ENCODE peak calls at places on chromosomes 13 and 19, in four cellular contexts. One of them, this sample, is unnamed.

GRCh38 chr19:35224681-35225604 is 3.6 kb downstream of the FAM187B start:
- DNase-seq in sigmoid colon: no peak
- DNase-seq in epithelial cell of proximal tubule: no peak
- DNase-seq in ovary: no peak
- DNase-seq in this sample: no peak

GRCh38 chr19:44582581-44583265 is 30.6 kb upstream of the IGSF23 start:
- DNase-seq in ovary: no peak
- DNase-seq in sigmoid colon: no peak
- DNase-seq in epithelial cell of proximal tubule: no peak
- DNase-seq in this sample: no peak

GRCh38 chr13:99894835-99895427 is 76.6 kb downstream of the ZIC5 start:
- DNase-seq in sigmoid colon: no peak
- DNase-seq in ovary: no peak
- DNase-seq in epithelial cell of proximal tubule: no peak
- DNase-seq in this sample: no peak

GRCh38 chr19:17332677-17333581 is 1.7 kb downstream of the ANO8 start:
- DNase-seq in epithelial cell of proximal tubule: no peak
- DNase-seq in ovary: no peak
- DNase-seq in sigmoid colon: no peak
- DNase-seq in this sample: no peak

GRCh38 chr19:29170554-29170953 is 42.4 kb downstream of the UQCRFS1 start:
- DNase-seq in ovary: no peak
- DNase-seq in epithelial cell of proximal tubule: no peak
- DNase-seq in sigmoid colon: no peak
- DNase-seq in this sample: no peak

GRCh38 chr13:114226088-114226487 is 8.6 kb upstream of the CDC16 start:
- DNase-seq in epithelial cell of proximal tubule: no peak
- DNase-seq in ovary: no peak
- DNase-seq in sigmoid colon: no peak
- DNase-seq in this sample: no peak

GRCh38 chr13:113493315-113493951 is 2.9 kb upstream of the DCUN1D2 start:
- DNase-seq in epithelial cell of proximal tubule: peak
- DNase-seq in ovary: no peak
- DNase-seq in sigmoid colon: no peak
- DNase-seq in this sample: peak

GRCh38 chr13:61183670-61184069 is 232.0 kb downstream of the PCDH20 start:
- DNase-seq in epithelial cell of proximal tubule: no peak
- DNase-seq in ovary: no peak
- DNase-seq in sigmoid colon: no peak
- DNase-seq in this sample: no peak

GRCh38 chr19:51664131-51664530 is 17.5 kb upstream of the SIGLEC14 start:
- DNase-seq in epithelial cell of proximal tubule: no peak
- DNase-seq in ovary: no peak
- DNase-seq in sigmoid colon: no peak
- DNase-seq in this sample: no peak

GRCh38 chr19:53659292-53659691 is 27.5 kb downstream of the DPRX start:
- DNase-seq in ovary: no peak
- DNase-seq in epithelial cell of proximal tubule: no peak
- DNase-seq in sigmoid colon: no peak
- DNase-seq in this sample: no peak

GRCh38 chr13:112828082-112828699 is 138.4 kb downstream of the ATP11A start:
- DNase-seq in ovary: no peak
- DNase-seq in sigmoid colon: no peak
- DNase-seq in epithelial cell of proximal tubule: no peak
- DNase-seq in this sample: no peak

GRCh38 chr13:39803156-39803555 is 147.7 kb downstream of the COG6 start:
- DNase-seq in sigmoid colon: no peak
- DNase-seq in epithelial cell of proximal tubule: no peak
- DNase-seq in ovary: no peak
- DNase-seq in this sample: no peak

GRCh38 chr19:51771369-51771768 is 10.4 kb downstream of the FPR2 start:
- DNase-seq in ovary: peak
- DNase-seq in epithelial cell of proximal tubule: no peak
- DNase-seq in sigmoid colon: no peak
- DNase-seq in this sample: no peak

GRCh38 chr13:40346592-40346991 is 319.8 kb downstream of the FOXO1 start:
- DNase-seq in ovary: no peak
- DNase-seq in epithelial cell of proximal tubule: no peak
- DNase-seq in sigmoid colon: no peak
- DNase-seq in this sample: no peak

GRCh38 chr13:51342706-51343105 is 3.2 kb downstream of the SERPINE3 start:
- DNase-seq in sigmoid colon: no peak
- DNase-seq in epithelial cell of proximal tubule: no peak
- DNase-seq in ovary: no peak
- DNase-seq in this sample: peak

GRCh38 chr13:67650471-67650870 is 420.3 kb upstream of the PCDH9 start:
- DNase-seq in sigmoid colon: no peak
- DNase-seq in epithelial cell of proximal tubule: no peak
- DNase-seq in ovary: no peak
- DNase-seq in this sample: no peak

GRCh38 chr13:99774644-99775043 is 196.9 kb downstream of the ZIC5 start:
- DNase-seq in epithelial cell of proximal tubule: no peak
- DNase-seq in ovary: no peak
- DNase-seq in sigmoid colon: no peak
- DNase-seq in this sample: no peak

GRCh38 chr13:88086577-88086976 is 415.4 kb downstream of the SLITRK5 start:
- DNase-seq in ovary: no peak
- DNase-seq in sigmoid colon: no peak
- DNase-seq in epithelial cell of proximal tubule: no peak
- DNase-seq in this sample: no peak

GRCh38 chr13:33690321-33690720 is 127.6 kb upstream of the RFC3 start:
- DNase-seq in epithelial cell of proximal tubule: no peak
- DNase-seq in ovary: no peak
- DNase-seq in sigmoid colon: no peak
- DNase-seq in this sample: no peak

GRCh38 chr13:73985789-73986188 is 148.4 kb downstream of the KLF12 start:
- DNase-seq in sigmoid colon: no peak
- DNase-seq in epithelial cell of proximal tubule: no peak
- DNase-seq in ovary: no peak
- DNase-seq in this sample: no peak

GRCh38 chr13:73914119-73914518 is 220.1 kb downstream of the KLF12 start:
- DNase-seq in sigmoid colon: no peak
- DNase-seq in ovary: no peak
- DNase-seq in epithelial cell of proximal tubule: no peak
- DNase-seq in this sample: no peak

GRCh38 chr13:83943530-83944279 is 61.4 kb upstream of the SLITRK1 start:
- DNase-seq in ovary: no peak
- DNase-seq in sigmoid colon: no peak
- DNase-seq in epithelial cell of proximal tubule: no peak
- DNase-seq in this sample: no peak

GRCh38 chr13:81048026-81048461 is 707.1 kb upstream of the SPRY2 start:
- DNase-seq in sigmoid colon: no peak
- DNase-seq in ovary: no peak
- DNase-seq in epithelial cell of proximal tubule: no peak
- DNase-seq in this sample: no peak

GRCh38 chr13:50375792-50376191 is 360.5 kb downstream of the KCNRG start:
- DNase-seq in ovary: no peak
- DNase-seq in epithelial cell of proximal tubule: peak
- DNase-seq in sigmoid colon: no peak
- DNase-seq in this sample: peak

GRCh38 chr13:74145249-74145970 is 11.2 kb upstream of the KLF12 start:
- DNase-seq in sigmoid colon: no peak
- DNase-seq in epithelial cell of proximal tubule: no peak
- DNase-seq in ovary: no peak
- DNase-seq in this sample: no peak

GRCh38 chr19:41353466-41354342 is at the start of gene TGFB1:
- DNase-seq in sigmoid colon: peak
- DNase-seq in ovary: peak
- DNase-seq in epithelial cell of proximal tubule: no peak
- DNase-seq in this sample: no peak

GRCh38 chr19:6041071-6041470 is 63.1 kb upstream of the RANBP3 start:
- DNase-seq in sigmoid colon: no peak
- DNase-seq in epithelial cell of proximal tubule: no peak
- DNase-seq in ovary: no peak
- DNase-seq in this sample: no peak

GRCh38 chr13:82878536-82878935 is 1003.7 kb downstream of the SLITRK1 start:
- DNase-seq in epithelial cell of proximal tubule: peak
- DNase-seq in sigmoid colon: no peak
- DNase-seq in ovary: no peak
- DNase-seq in this sample: no peak

GRCh38 chr13:113297370-113297871 is 382 bp downstream of the LAMP1 start:
- DNase-seq in epithelial cell of proximal tubule: no peak
- DNase-seq in ovary: peak
- DNase-seq in sigmoid colon: peak
- DNase-seq in this sample: no peak

GRCh38 chr19:8366961-8367326 is 3.0 kb downstream of the ANGPTL4 start:
- DNase-seq in ovary: peak
- DNase-seq in epithelial cell of proximal tubule: no peak
- DNase-seq in sigmoid colon: peak
- DNase-seq in this sample: no peak

GRCh38 chr13:21458816-21459701 is at the start of gene ZDHHC20:
- DNase-seq in epithelial cell of proximal tubule: no peak
- DNase-seq in sigmoid colon: peak
- DNase-seq in ovary: peak
- DNase-seq in this sample: no peak

GRCh38 chr13:111662895-111663294 is 342.5 kb downstream of the TEX29 start:
- DNase-seq in epithelial cell of proximal tubule: no peak
- DNase-seq in ovary: no peak
- DNase-seq in sigmoid colon: no peak
- DNase-seq in this sample: no peak

GRCh38 chr19:3683866-3684816 is 16.1 kb downstream of the PIP5K1C start:
- DNase-seq in sigmoid colon: no peak
- DNase-seq in epithelial cell of proximal tubule: no peak
- DNase-seq in ovary: no peak
- DNase-seq in this sample: no peak

GRCh38 chr13:44158055-44158655 is 215.5 kb upstream of the SERP2 start:
- DNase-seq in ovary: no peak
- DNase-seq in sigmoid colon: no peak
- DNase-seq in epithelial cell of proximal tubule: no peak
- DNase-seq in this sample: no peak

GRCh38 chr13:44155422-44156293 is 218.0 kb upstream of the SERP2 start:
- DNase-seq in ovary: peak
- DNase-seq in epithelial cell of proximal tubule: no peak
- DNase-seq in sigmoid colon: peak
- DNase-seq in this sample: no peak

GRCh38 chr13:44158741-44159632 is 214.6 kb upstream of the SERP2 start:
- DNase-seq in ovary: no peak
- DNase-seq in sigmoid colon: no peak
- DNase-seq in epithelial cell of proximal tubule: no peak
- DNase-seq in this sample: no peak

GRCh38 chr13:44157614-44158013 is 216.0 kb upstream of the SERP2 start:
- DNase-seq in epithelial cell of proximal tubule: no peak
- DNase-seq in ovary: no peak
- DNase-seq in sigmoid colon: no peak
- DNase-seq in this sample: no peak

DNA sequence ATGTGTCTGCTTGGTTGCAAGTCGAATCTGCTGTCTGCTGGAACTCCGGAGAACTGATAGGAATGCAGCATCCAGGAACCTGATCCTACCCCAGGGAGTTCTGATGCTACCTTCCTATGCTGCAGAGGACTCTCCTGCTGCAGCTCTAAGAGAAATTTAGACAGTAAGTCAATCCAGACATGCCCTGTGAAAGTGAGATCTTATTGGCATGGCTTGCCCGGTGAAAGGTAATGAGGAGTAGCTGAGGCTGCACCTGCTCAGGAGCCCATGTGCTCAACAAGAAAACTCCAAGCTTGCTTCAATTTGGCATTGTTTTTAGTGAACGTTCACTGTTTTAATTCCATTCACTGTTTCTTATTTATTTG is 217.3 kb upstream of the SERP2 start:
- DNase-seq in ovary: no peak
- DNase-seq in epithelial cell of proximal tubule: no peak
- DNase-seq in sigmoid colon: no peak
- DNase-seq in this sample: no peak
- H3K4me3 ChIP-seq in ovary: peak
- H3K4me3 ChIP-seq in epithelial cell of proximal tubule: no peak
- H3K4me3 ChIP-seq in sigmoid colon: peak
- H3K4me3 ChIP-seq in this sample: no peak

GRCh38 chr13:91576590-91576989 is 178.2 kb downstream of the GPC5 start:
- DNase-seq in ovary: no peak
- DNase-seq in sigmoid colon: no peak
- DNase-seq in epithelial cell of proximal tubule: no peak
- DNase-seq in this sample: no peak
- TF ChIP-seq CTCF in ovary: no peak
- TF ChIP-seq CTCF in sigmoid colon: no peak
- TF ChIP-seq CTCF in epithelial cell of proximal tubule: peak
- TF ChIP-seq CTCF in this sample: no peak

GRCh38 chr19:38032151-38032550 is 125.1 kb downstream of the SIPA1L3 start:
- DNase-seq in epithelial cell of proximal tubule: peak
- DNase-seq in ovary: no peak
- DNase-seq in sigmoid colon: no peak
- DNase-seq in this sample: no peak

GRCh38 chr19:38034153-38034835 is 127.3 kb downstream of the SIPA1L3 start:
- DNase-seq in sigmoid colon: no peak
- DNase-seq in ovary: no peak
- DNase-seq in epithelial cell of proximal tubule: no peak
- DNase-seq in this sample: no peak

GRCh38 chr19:38032951-38033350 is 125.9 kb downstream of the SIPA1L3 start:
- DNase-seq in sigmoid colon: no peak
- DNase-seq in ovary: no peak
- DNase-seq in epithelial cell of proximal tubule: no peak
- DNase-seq in this sample: no peak

GRCh38 chr19:38035515-38036495 is 128.8 kb downstream of the SIPA1L3 start:
- DNase-seq in ovary: no peak
- DNase-seq in sigmoid colon: no peak
- DNase-seq in epithelial cell of proximal tubule: no peak
- DNase-seq in this sample: no peak

GRCh38 chr19:38033658-38034150 is 126.7 kb downstream of the SIPA1L3 start:
- DNase-seq in epithelial cell of proximal tubule: no peak
- DNase-seq in ovary: no peak
- DNase-seq in sigmoid colon: no peak
- DNase-seq in this sample: no peak
- H3K4me3 ChIP-seq in epithelial cell of proximal tubule: no peak
- H3K4me3 ChIP-seq in ovary: no peak
- H3K4me3 ChIP-seq in sigmoid colon: no peak
- H3K4me3 ChIP-seq in this sample: no peak

GRCh38 chr19:46787331-46788100 is 878 bp downstream of the SLC1A5 start:
- DNase-seq in ovary: peak
- DNase-seq in sigmoid colon: peak
- DNase-seq in epithelial cell of proximal tubule: no peak
- DNase-seq in this sample: no peak
- TF ChIP-seq CTCF in ovary: no peak
- TF ChIP-seq CTCF in sigmoid colon: no peak
- TF ChIP-seq CTCF in epithelial cell of proximal tubule: no peak
- TF ChIP-seq CTCF in this sample: no peak

This sample was measured in AG04449.